ENCODE peak calls at places on chromosomes 3 and 15, in six cellular contexts. O, I, Y, K, P and Z are unnamed samples.

GRCh38 chr3:48476426-48477053 is 27.4 kb downstream of the SHISA5 start:
- DNase-seq in Y (no peak), O (no peak), I (no peak), K (no peak), P (no peak), Z (no peak)

GRCh38 chr3:182533394-182533793 is 259.9 kb upstream of the ATP11B start:
- DNase-seq in I (peak), O (peak), Y (no peak), K (peak), P (peak), Z (no peak)

GRCh38 chr3:13767896-13768295 is 112.0 kb downstream of the WNT7A start:
- DNase-seq in I (no peak), Y (no peak), K (no peak), O (no peak), P (no peak), Z (no peak)

GRCh38 chr3:25831578-25831977 is 41.7 kb downstream of the OXSM start:
- DNase-seq in I (no peak), Y (no peak), P (peak), K (peak), O (peak), Z (peak)

GRCh38 chr3:105800320-105800719 is 68.5 kb downstream of the CBLB start:
- DNase-seq in I (no peak), O (no peak), K (no peak), Y (no peak), P (no peak), Z (peak)

GRCh38 chr3:139421034-139421433 is 31.6 kb upstream of the COPB2 start:
- DNase-seq in P (no peak), K (no peak), Y (no peak), O (no peak), I (no peak), Z (no peak)

GRCh38 chr3:17535173-17535730 is 207.2 kb downstream of the TBC1D5 start:
- DNase-seq in Y (no peak), K (no peak), O (no peak), I (no peak), P (no peak), Z (no peak)

GRCh38 chr15:101669744-101670143 is 17.6 kb upstream of the TM2D3 start:
- DNase-seq in K (no peak), O (no peak), I (no peak), P (no peak), Y (no peak), Z (peak)